ENCODE peak calls at places on chromosomes 12 and 14, in eight cellular contexts. I, J, Q, G, D, V, R and E are unnamed samples.

GRCh38 chr12:34286483-34286882 is 264.2 kb downstream of the ALG10 start:
- DNase-seq in I (no peak), J (no peak), Q (no peak), G (no peak), D (no peak), V (no peak), R (no peak), E (no peak)

GRCh38 chr14:64465856-64466554 is 706 bp downstream of the AKAP5 start:
- DNase-seq in I (peak; percentile 60), J (no peak), Q (peak; percentile 52), G (peak; percentile 34), D (peak; percentile 45), V (peak; percentile 69), R (no peak), E (peak; percentile 18)

GRCh38 chr12:132675753-132676152 is 11.4 kb downstream of the POLE start:
- DNase-seq in I (no peak), J (no peak), Q (no peak), G (no peak), D (no peak), V (no peak), R (no peak), E (no peak)

GRCh38 chr14:94761999-94762377 is 7.9 kb downstream of the GSC start:
- DNase-seq in I (no peak), J (no peak), Q (no peak), G (no peak), D (no peak), V (no peak), R (no peak), E (no peak)

GRCh38 chr12:71958056-71958455 is 19.4 kb downstream of the TPH2 start:
- DNase-seq in I (peak; percentile 28), J (peak; percentile 7), Q (peak; percentile 1), G (no peak), D (no peak), V (no peak), R (no peak), E (no peak)

GRCh38 chr12:45615268-45615667 is 114.2 kb upstream of the ARID2 start:
- DNase-seq in I (peak; percentile 72), J (peak; percentile 34), Q (peak; percentile 47), G (no peak), D (peak; percentile 73), V (no peak), R (no peak), E (peak; percentile 70)

GRCh38 chr14:94136575-94137331 is 7.3 kb upstream of the IFI27L2 start:
- DNase-seq in I (peak; percentile 78), J (no peak), Q (peak; percentile 88), G (peak; percentile 78), D (peak; percentile 80), V (peak; percentile 91), R (peak; percentile 88), E (peak; percentile 82)

GRCh38 chr14:87785868-87786267 is 207.1 kb downstream of the GALC start:
- DNase-seq in I (no peak), J (no peak), Q (no peak), G (no peak), D (no peak), V (no peak), R (no peak), E (no peak)

GRCh38 chr14:93655078-93655750 is 133.1 kb downstream of the PRIMA1 start:
- DNase-seq in I (peak; percentile 33), J (peak; percentile 12), Q (peak; percentile 58), G (no peak), D (peak; percentile 61), V (peak; percentile 92), R (no peak), E (peak; percentile 72)

GRCh38 chr12:16349132-16349463 is 1.7 kb downstream of the MGST1 start:
- DNase-seq in I (peak; percentile 91), J (no peak), Q (peak; percentile 97), G (no peak), D (peak; percentile 98), V (no peak), R (peak; percentile 68), E (peak; percentile 97)

GRCh38 chr14:52063107-52063506 is 5.8 kb downstream of the NID2 start:
- DNase-seq in I (no peak), J (no peak), Q (peak; percentile 65), G (peak; percentile 47), D (peak; percentile 34), V (peak; percentile 84), R (no peak), E (no peak)

GRCh38 chr14:68293404-68293803 is 473.8 kb downstream of the RAD51B start:
- DNase-seq in I (no peak), J (no peak), Q (no peak), G (no peak), D (no peak), V (no peak), R (no peak), E (no peak)

GRCh38 chr12:95335948-95336347 is 118.3 kb downstream of the VEZT start:
- DNase-seq in I (no peak), J (no peak), Q (no peak), G (no peak), D (peak; percentile 48), V (no peak), R (no peak), E (no peak)

GRCh38 chr14:22159049-22159448 is 430.0 kb downstream of the DAD1 start:
- DNase-seq in I (peak; percentile 38), J (peak; percentile 65), Q (no peak), G (no peak), D (no peak), V (no peak), R (no peak), E (peak; percentile 65)

GRCh38 chr14:21384494-21384851 is 654 bp upstream of the SUPT16H start:
- DNase-seq in I (no peak), J (no peak), Q (no peak), G (no peak), D (no peak), V (no peak), R (no peak), E (no peak)

GRCh38 chr14:103281496-103282231 is 52.4 kb upstream of the EIF5 start:
- DNase-seq in I (peak; percentile 14), J (no peak), Q (peak; percentile 58), G (peak; percentile 77), D (peak; percentile 49), V (peak; percentile 74), R (no peak), E (peak; percentile 39)

GRCh38 chr12:26309646-26310045 is 114.3 kb downstream of the SSPN start:
- DNase-seq in I (no peak), J (no peak), Q (no peak), G (no peak), D (no peak), V (no peak), R (no peak), E (no peak)

DNA sequence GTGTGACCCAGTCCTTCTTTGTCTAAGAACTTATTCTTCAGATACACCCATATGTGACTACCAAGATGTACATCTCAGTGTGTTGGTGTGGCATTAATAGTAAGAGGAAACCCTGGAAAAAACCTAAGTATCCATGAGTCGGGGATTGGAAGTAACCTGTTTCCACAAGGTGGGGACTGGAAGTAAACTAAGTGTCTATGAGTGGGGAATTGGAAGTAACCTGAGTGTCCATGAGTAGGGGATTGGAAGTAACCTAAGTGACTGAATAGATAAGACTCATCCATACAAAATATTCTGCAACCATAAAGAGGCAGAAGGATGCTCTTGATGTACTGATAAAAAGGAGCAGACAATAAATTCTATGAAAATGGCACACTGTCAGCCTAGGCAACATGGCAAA is 184.7 kb downstream of the PHETA1 start:
- DNase-seq in I (no peak), J (no peak), Q (no peak), G (no peak), D (no peak), V (no peak), R (no peak), E (no peak)
- TF ChIP-seq CTCF in I (no peak), J (no peak), Q (no peak), G (no peak), D (no peak), V (no peak), R (no peak), E (no peak)

GRCh38 chr12:56104815-56105476 is 587 bp downstream of the PA2G4 start:
- DNase-seq in I (no peak), J (no peak), Q (no peak), G (no peak), D (peak; percentile 16), V (peak; percentile 44), R (no peak), E (peak; percentile 21)
- TF ChIP-seq CTCF in I (peak; percentile 8), J (no peak), Q (no peak), G (no peak), D (no peak), V (no peak), R (no peak), E (no peak)

GRCh38 chr14:105272623-105273022 is 24.3 kb downstream of the BTBD6 start:
- DNase-seq in I (no peak), J (no peak), Q (no peak), G (no peak), D (no peak), V (no peak), R (no peak), E (no peak)

GRCh38 chr14:105268736-105269354 is 20.5 kb downstream of the BTBD6 start:
- DNase-seq in I (no peak), J (no peak), Q (no peak), G (no peak), D (no peak), V (no peak), R (no peak), E (no peak)

GRCh38 chr14:105271224-105271890 is 23.0 kb downstream of the BTBD6 start:
- DNase-seq in I (no peak), J (no peak), Q (no peak), G (no peak), D (no peak), V (no peak), R (no peak), E (no peak)

GRCh38 chr14:105269405-105269804 is 21.1 kb downstream of the BTBD6 start:
- DNase-seq in I (no peak), J (no peak), Q (no peak), G (no peak), D (no peak), V (no peak), R (no peak), E (no peak)

GRCh38 chr14:105267820-105268548 is 19.7 kb downstream of the BTBD6 start:
- DNase-seq in I (no peak), J (no peak), Q (no peak), G (no peak), D (peak; percentile 56), V (no peak), R (no peak), E (no peak)
- TF ChIP-seq CTCF in I (no peak), J (no peak), Q (no peak), G (no peak), D (no peak), V (no peak), R (no peak), E (no peak)

DNA sequence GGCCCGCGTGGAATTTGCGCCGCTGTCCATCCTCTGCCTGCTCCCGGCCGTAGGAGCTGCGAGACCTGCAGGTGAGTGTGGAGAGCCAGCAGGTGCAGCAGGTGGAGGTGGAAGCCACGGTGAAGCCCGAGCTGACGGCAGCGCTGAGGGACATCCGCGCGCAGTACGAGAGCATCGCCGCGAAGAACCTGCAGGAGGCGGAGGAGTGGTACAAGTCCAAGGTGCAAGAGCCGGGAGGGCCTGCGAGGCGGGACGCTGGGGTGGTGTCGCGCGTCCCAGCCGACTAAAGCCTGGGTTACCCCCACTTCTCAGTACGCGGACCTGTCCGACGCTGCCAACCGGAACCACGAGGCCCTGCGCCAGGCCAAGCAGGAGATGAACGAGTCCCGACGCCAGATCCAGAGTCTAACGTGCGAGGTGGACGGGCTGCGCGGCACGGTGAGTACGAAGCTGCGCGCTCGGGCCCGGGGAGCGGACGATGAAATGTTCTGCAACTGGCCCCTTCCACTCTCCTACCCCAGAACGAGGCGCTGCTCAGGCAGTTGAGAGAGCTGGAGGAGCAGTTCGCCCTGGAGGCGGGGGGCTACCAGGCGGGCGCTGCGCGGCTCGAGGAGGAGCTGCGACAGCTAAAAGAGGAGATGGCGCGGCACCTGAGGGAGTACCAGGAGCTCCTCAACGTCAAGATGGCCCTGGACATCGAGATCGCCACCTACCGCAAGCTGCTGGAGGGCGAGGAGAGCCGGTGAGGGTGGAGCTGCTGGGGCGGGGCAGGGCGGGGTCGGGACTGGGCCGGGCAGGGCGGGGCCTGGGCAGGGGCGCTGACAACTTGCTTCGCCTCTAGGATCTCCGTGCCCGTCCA is 2.1 kb downstream of the PRPH start:
- DNase-seq in I (no peak), J (no peak), Q (no peak), G (no peak), D (no peak), V (no peak), R (peak; percentile 49), E (peak; percentile 73)
- TF ChIP-seq CTCF in I (no peak), J (peak; percentile 13), Q (no peak), G (no peak), D (no peak), V (no peak), R (no peak), E (no peak)